ENCODE peak calls at places on chromosomes 13 and 19, in seven cellular contexts. W, O, T, I, Q, L and C are unnamed samples.

GRCh38 chr19:17076539-17076919 is 952 bp downstream of the MYO9B start:
- DNase-seq in W (no peak), O (no peak), T (peak), I (no peak), Q (no peak), L (no peak), C (no peak)

GRCh38 chr19:29889702-29890101 is 52.3 kb upstream of the URI1 start:
- DNase-seq in W (no peak), O (no peak), T (no peak), I (no peak), Q (no peak), L (no peak), C (no peak)

GRCh38 chr19:18110833-18111232 is 13.3 kb downstream of the MAST3 start:
- DNase-seq in W (peak), O (no peak), T (no peak), I (no peak), Q (no peak), L (no peak), C (no peak)

GRCh38 chr13:113777311-113778260 is 18.6 kb downstream of the TMEM255B start:
- DNase-seq in W (no peak), O (no peak), T (no peak), I (peak), Q (no peak), L (peak), C (no peak)

GRCh38 chr13:68056816-68057710 is 826.9 kb upstream of the PCDH9 start:
- DNase-seq in W (no peak), O (no peak), T (peak), I (peak), Q (no peak), L (no peak), C (no peak)

GRCh38 chr13:67296511-67296910 is 66.4 kb upstream of the PCDH9 start:
- DNase-seq in W (no peak), O (no peak), T (no peak), I (no peak), Q (no peak), L (no peak), C (no peak)

GRCh38 chr13:59352600-59352999 is 811.1 kb downstream of the DIAPH3 start:
- DNase-seq in W (no peak), O (no peak), T (no peak), I (no peak), Q (no peak), L (no peak), C (no peak)

GRCh38 chr19:14383898-14384669 is 2.8 kb downstream of the ADGRE5 start:
- DNase-seq in W (no peak), O (peak), T (peak), I (peak), Q (no peak), L (no peak), C (peak)

GRCh38 chr19:18270304-18270703 is 3.9 kb downstream of the IQCN start:
- DNase-seq in W (no peak), O (no peak), T (no peak), I (no peak), Q (no peak), L (no peak), C (no peak)

GRCh38 chr19:5826531-5827341 is 12.8 kb downstream of the FUT6 start:
- DNase-seq in W (peak), O (no peak), T (peak), I (peak), Q (no peak), L (peak), C (no peak)

GRCh38 chr13:45928843-45929242 is 77.3 kb upstream of the SIAH3 start:
- DNase-seq in W (no peak), O (no peak), T (no peak), I (peak), Q (no peak), L (no peak), C (no peak)

GRCh38 chr13:29847501-29847983 is 2.9 kb downstream of the UBL3 start:
- DNase-seq in W (no peak), O (no peak), T (no peak), I (peak), Q (no peak), L (no peak), C (no peak)

GRCh38 chr13:40994581-40995230 is 24.4 kb downstream of the ELF1 start:
- DNase-seq in W (no peak), O (no peak), T (no peak), I (no peak), Q (no peak), L (no peak), C (peak)

GRCh38 chr19:1115646-1116420 is 12.0 kb downstream of the GPX4 start:
- DNase-seq in W (no peak), O (no peak), T (no peak), I (no peak), Q (no peak), L (no peak), C (no peak)

GRCh38 chr19:632228-633067 is 889 bp downstream of the POLRMT start:
- DNase-seq in W (peak), O (no peak), T (peak), I (peak), Q (no peak), L (peak), C (peak)

GRCh38 chr13:75445717-75446529 is 36.0 kb downstream of the TBC1D4 start:
- DNase-seq in W (no peak), O (no peak), T (no peak), I (peak), Q (no peak), L (no peak), C (no peak)

GRCh38 chr13:71169125-71169524 is 697.9 kb downstream of the DACH1 start:
- DNase-seq in W (peak), O (no peak), T (no peak), I (no peak), Q (no peak), L (no peak), C (no peak)

GRCh38 chr19:48506138-48506733 is 5.4 kb downstream of the LMTK3 start:
- DNase-seq in W (no peak), O (no peak), T (peak), I (peak), Q (peak), L (no peak), C (peak)

GRCh38 chr19:27635401-27635800 is 1577.5 kb downstream of the UQCRFS1 start:
- DNase-seq in W (no peak), O (no peak), T (no peak), I (no peak), Q (no peak), L (no peak), C (no peak)

GRCh38 chr19:54707932-54708331 is 16.3 kb upstream of the KIR3DL3 start:
- DNase-seq in W (no peak), O (no peak), T (peak), I (no peak), Q (no peak), L (no peak), C (peak)

GRCh38 chr19:21749090-21749489 is 18.3 kb downstream of the ZNF100 start:
- DNase-seq in W (no peak), O (no peak), T (no peak), I (peak), Q (peak), L (no peak), C (no peak)

GRCh38 chr19:40101813-40102212 is 11.1 kb upstream of the ZNF780A start:
- DNase-seq in W (no peak), O (no peak), T (no peak), I (no peak), Q (no peak), L (no peak), C (no peak)

GRCh38 chr13:55410398-55411330 is 1730.1 kb upstream of the PRR20A start:
- DNase-seq in W (no peak), O (no peak), T (no peak), I (no peak), Q (no peak), L (no peak), C (no peak)

GRCh38 chr13:63901630-63902029 is 2486.0 kb upstream of the PCDH20 start:
- DNase-seq in W (no peak), O (no peak), T (no peak), I (no peak), Q (no peak), L (no peak), C (no peak)
- TF ChIP-seq CTCF in W (no peak), O (no peak), T (no peak), I (no peak), Q (no peak), L (no peak), C (no peak)

GRCh38 chr13:33933810-33934209 is 115.9 kb downstream of the RFC3 start:
- DNase-seq in W (no peak), O (no peak), T (no peak), I (no peak), Q (no peak), L (no peak), C (no peak)

GRCh38 chr13:33934343-33934742 is 116.4 kb downstream of the RFC3 start:
- DNase-seq in W (no peak), O (no peak), T (no peak), I (no peak), Q (no peak), L (no peak), C (no peak)

GRCh38 chr13:33932765-33933406 is 114.9 kb downstream of the RFC3 start:
- DNase-seq in W (no peak), O (no peak), T (no peak), I (peak), Q (no peak), L (no peak), C (no peak)

GRCh38 chr13:33934936-33935510 is 117.1 kb downstream of the RFC3 start:
- DNase-seq in W (no peak), O (no peak), T (no peak), I (no peak), Q (no peak), L (no peak), C (no peak)

DNA sequence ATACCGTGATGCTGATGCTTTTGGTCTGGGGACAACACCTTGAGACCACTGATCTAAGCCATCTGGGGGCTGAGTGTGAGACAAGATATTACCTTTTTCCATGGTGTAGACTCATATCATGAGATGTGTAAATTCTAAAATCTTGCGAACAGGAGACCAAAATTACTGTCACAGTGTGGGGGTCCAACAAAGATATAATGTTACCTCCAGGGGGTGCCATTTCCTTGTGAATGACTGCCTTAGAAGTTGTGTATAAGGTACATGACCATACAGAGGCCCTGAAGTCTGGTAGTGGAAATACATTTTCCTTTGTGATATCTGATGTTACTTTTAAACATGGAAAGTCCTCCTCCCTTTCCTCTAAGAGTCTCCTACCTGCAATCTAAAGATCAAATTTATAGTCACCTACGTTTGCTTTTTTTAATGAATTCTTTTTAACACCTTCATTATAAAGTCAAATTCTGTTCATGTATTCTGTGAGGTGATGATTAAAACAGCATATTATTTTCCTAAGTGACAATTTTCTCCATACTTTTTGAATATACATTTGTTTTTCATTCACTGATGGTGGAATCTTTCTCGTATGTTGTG is 113.5 kb downstream of the RFC3 start:
- DNase-seq in W (peak), O (no peak), T (peak), I (peak), Q (peak), L (no peak), C (no peak)
- TF ChIP-seq CTCF in W (peak), O (peak), T (peak), I (peak), Q (peak), L (peak), C (no peak)

DNA sequence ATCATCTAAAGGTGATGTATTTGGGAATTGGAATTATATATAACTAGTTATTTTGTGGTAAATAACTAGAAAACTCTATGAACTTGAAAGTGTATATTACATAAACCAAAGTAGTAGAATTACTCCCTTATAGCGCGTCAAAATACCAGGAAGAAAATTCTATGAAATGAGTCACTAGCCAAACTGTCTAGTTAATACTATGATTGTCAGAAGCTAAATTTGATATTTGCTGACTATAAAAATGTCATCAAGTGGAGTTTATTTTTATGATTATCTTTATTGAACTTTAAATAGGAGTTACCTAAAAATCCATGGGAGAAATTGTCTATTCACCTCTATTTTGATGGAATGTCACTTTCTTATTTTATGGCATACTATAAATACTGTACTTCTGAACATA is 100.6 kb downstream of the RNF17 start:
- DNase-seq in W (no peak), O (no peak), T (no peak), I (no peak), Q (no peak), L (no peak), C (no peak)
- TF ChIP-seq CTCF in W (no peak), O (no peak), T (no peak), I (no peak), Q (no peak), L (no peak), C (no peak)

GRCh38 chr19:46721269-46722003 is 4.5 kb upstream of the PRKD2 start:
- DNase-seq in W (no peak), O (no peak), T (no peak), I (no peak), Q (no peak), L (peak), C (no peak)
- TF ChIP-seq CTCF in W (peak), O (no peak), T (peak), I (no peak), Q (peak), L (no peak), C (no peak)

DNA sequence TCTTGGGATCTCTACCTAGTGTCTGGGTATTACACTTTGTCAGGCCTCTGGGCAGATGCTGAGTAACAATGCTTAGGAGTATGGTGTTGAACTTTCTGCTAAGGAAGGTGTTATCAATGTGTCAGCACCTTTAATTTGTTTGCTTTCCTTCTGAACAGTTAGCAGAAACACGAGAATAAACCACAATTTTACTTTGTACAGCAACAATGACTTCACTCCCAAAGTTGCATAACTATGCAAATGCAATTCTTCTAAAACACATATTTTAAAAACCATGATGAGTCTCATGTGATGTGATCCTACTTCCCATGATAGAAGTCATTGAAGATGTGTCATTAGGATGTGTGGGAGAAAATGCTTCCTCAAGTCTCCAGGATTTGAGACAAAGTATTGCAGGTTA is 155.0 kb downstream of the POSTN start:
- DNase-seq in W (no peak), O (no peak), T (no peak), I (peak), Q (peak), L (no peak), C (no peak)
- TF ChIP-seq CTCF in W (no peak), O (no peak), T (no peak), I (no peak), Q (no peak), L (no peak), C (no peak)

GRCh38 chr13:47121092-47121763 is 224.4 kb upstream of the HTR2A start:
- DNase-seq in W (no peak), O (no peak), T (no peak), I (no peak), Q (no peak), L (no peak), C (no peak)

DNA sequence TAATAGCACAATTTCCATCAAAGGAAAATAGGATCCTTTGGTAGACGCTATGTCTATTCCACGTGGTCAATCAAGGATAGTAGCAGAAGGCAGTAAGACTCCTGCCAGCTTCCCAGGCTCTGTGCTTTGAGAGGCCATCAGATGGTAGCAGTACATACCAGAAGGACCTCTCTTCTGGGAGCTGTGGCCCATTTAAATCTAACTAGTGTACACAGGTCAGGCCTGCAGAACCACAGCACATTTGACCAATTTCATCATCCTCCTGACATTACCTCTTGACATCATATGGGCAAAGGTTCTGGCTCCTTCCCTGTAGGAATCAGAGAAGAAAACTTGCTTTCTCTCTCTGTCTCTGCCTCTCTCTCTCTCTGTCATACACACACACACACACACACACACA is 229.6 kb upstream of the HTR2A start:
- DNase-seq in W (no peak), O (no peak), T (no peak), I (peak), Q (no peak), L (no peak), C (no peak)
- TF ChIP-seq CTCF in W (peak), O (no peak), T (no peak), I (peak), Q (peak), L (no peak), C (peak)

GRCh38 chr19:50518091-50519005 is 4.6 kb upstream of the ASPDH start:
- DNase-seq in W (no peak), O (no peak), T (no peak), I (no peak), Q (no peak), L (no peak), C (no peak)
- TF ChIP-seq CTCF in W (peak), O (no peak), T (peak), I (no peak), Q (no peak), L (no peak), C (no peak)

DNA sequence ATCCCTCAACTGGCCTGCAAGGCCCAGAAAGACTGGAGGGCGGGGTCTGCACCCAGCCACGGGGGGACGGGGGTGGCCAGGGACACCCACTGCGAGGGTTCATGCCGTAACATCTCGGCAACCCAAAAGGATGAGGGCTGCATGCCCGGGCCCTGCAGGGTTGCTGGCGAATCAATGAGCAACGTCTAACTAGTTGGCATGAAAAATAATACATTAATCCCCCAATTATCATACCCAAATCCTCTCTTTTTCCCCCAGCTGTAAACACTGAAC is 232.2 kb downstream of the TUBA3C start:
- DNase-seq in W (no peak), O (no peak), T (no peak), I (no peak), Q (no peak), L (no peak), C (peak)
- TF ChIP-seq CTCF in W (no peak), O (no peak), T (no peak), I (no peak), Q (no peak), L (no peak), C (no peak)